ENCODE peak calls at places on chromosomes 3 and 15, in seven cellular contexts. L, W, B, U, E, R and F are unnamed samples.

GRCh38 chr15:100651253-100651652 is 48.9 kb downstream of the ASB7 start:
- DNase-seq in L (no peak), W (peak), B (no peak), U (no peak), E (no peak), R (no peak), F (no peak)

GRCh38 chr15:70437882-70438331 is 325.5 kb downstream of the UACA start:
- DNase-seq in L (no peak), W (no peak), B (no peak), U (no peak), E (no peak), R (no peak), F (no peak)

GRCh38 chr15:75840659-75841058 is 2.6 kb upstream of the UBE2Q2 start:
- DNase-seq in L (no peak), W (peak), B (no peak), U (peak), E (peak), R (no peak), F (peak)

GRCh38 chr3:18575573-18575972 is 150.4 kb upstream of the SATB1 start:
- DNase-seq in L (no peak), W (no peak), B (no peak), U (no peak), E (no peak), R (no peak), F (no peak)

GRCh38 chr3:188170461-188171459 is 16.8 kb downstream of the LPP start:
- DNase-seq in L (no peak), W (no peak), B (no peak), U (no peak), E (no peak), R (no peak), F (no peak)

GRCh38 chr3:129439381-129439816 is 349 bp downstream of the MBD4 start:
- DNase-seq in L (peak), W (no peak), B (peak), U (peak), E (peak), R (no peak), F (peak)

GRCh38 chr3:161177996-161178395 is 43.1 kb upstream of the NMD3 start:
- DNase-seq in L (no peak), W (no peak), B (no peak), U (no peak), E (no peak), R (no peak), F (no peak)

GRCh38 chr15:71469393-71469792 is 341.0 kb upstream of the NR2E3 start:
- DNase-seq in L (no peak), W (peak), B (no peak), U (no peak), E (no peak), R (no peak), F (no peak)

GRCh38 chr3:65927576-65927975 is 111.1 kb downstream of the MAGI1 start:
- DNase-seq in L (no peak), W (peak), B (no peak), U (no peak), E (no peak), R (no peak), F (no peak)

GRCh38 chr3:17955411-17955810 is 213.0 kb upstream of the TBC1D5 start:
- DNase-seq in L (no peak), W (no peak), B (no peak), U (no peak), E (no peak), R (no peak), F (no peak)

GRCh38 chr15:45399381-45400212 is 21.3 kb upstream of the GATM start:
- DNase-seq in L (no peak), W (peak), B (no peak), U (no peak), E (no peak), R (no peak), F (no peak)

GRCh38 chr15:67902579-67902979 is 62.7 kb upstream of the RNU6-1 start:
- DNase-seq in L (no peak), W (no peak), B (no peak), U (no peak), E (no peak), R (peak), F (no peak)

GRCh38 chr3:134008630-134009156 is 21.0 kb downstream of the SLCO2A1 start:
- DNase-seq in L (no peak), W (peak), B (no peak), U (no peak), E (no peak), R (no peak), F (no peak)

GRCh38 chr3:157573281-157573680 is 70.1 kb upstream of the VEPH1 start:
- DNase-seq in L (no peak), W (no peak), B (no peak), U (no peak), E (no peak), R (no peak), F (no peak)

GRCh38 chr3:21750291-21750690 is 719 bp downstream of the ZNF385D start:
- DNase-seq in L (no peak), W (peak), B (no peak), U (no peak), E (peak), R (no peak), F (no peak)

GRCh38 chr3:136255672-136256406 is 5.7 kb downstream of the PCCB start:
- DNase-seq in L (no peak), W (no peak), B (no peak), U (no peak), E (no peak), R (no peak), F (no peak)

GRCh38 chr3:51982352-51982837 is 940 bp upstream of the ACY1 start:
- DNase-seq in L (peak), W (no peak), B (no peak), U (no peak), E (no peak), R (no peak), F (peak)

GRCh38 chr3:141960731-141961130 is 84.3 kb downstream of the ATP1B3 start:
- DNase-seq in L (no peak), W (peak), B (no peak), U (no peak), E (no peak), R (no peak), F (no peak)

GRCh38 chr15:39426552-39427532 is 154.0 kb upstream of the THBS1 start:
- DNase-seq in L (peak), W (peak), B (peak), U (peak), E (peak), R (peak), F (no peak)

GRCh38 chr15:24752354-24752753 is 76.8 kb downstream of the NPAP1 start:
- DNase-seq in L (no peak), W (no peak), B (no peak), U (no peak), E (no peak), R (no peak), F (no peak)

GRCh38 chr15:70772402-70772801 is 9.0 kb upstream of the UACA start:
- DNase-seq in L (no peak), W (peak), B (no peak), U (no peak), E (no peak), R (no peak), F (no peak)

GRCh38 chr3:51944541-51945021 is 2.4 kb downstream of the PARP3 start:
- DNase-seq in L (no peak), W (no peak), B (no peak), U (no peak), E (no peak), R (no peak), F (no peak)

GRCh38 chr3:172972717-172973116 is 168.3 kb downstream of the SPATA16 start:
- DNase-seq in L (no peak), W (no peak), B (no peak), U (no peak), E (no peak), R (no peak), F (no peak)

GRCh38 chr3:128618398-128618726 is 32.3 kb downstream of the RPN1 start:
- DNase-seq in L (no peak), W (no peak), B (no peak), U (no peak), E (no peak), R (no peak), F (no peak)

GRCh38 chr3:70618151-70618550 is 305.7 kb upstream of the MDFIC2 start:
- DNase-seq in L (no peak), W (no peak), B (no peak), U (no peak), E (no peak), R (no peak), F (no peak)

DNA sequence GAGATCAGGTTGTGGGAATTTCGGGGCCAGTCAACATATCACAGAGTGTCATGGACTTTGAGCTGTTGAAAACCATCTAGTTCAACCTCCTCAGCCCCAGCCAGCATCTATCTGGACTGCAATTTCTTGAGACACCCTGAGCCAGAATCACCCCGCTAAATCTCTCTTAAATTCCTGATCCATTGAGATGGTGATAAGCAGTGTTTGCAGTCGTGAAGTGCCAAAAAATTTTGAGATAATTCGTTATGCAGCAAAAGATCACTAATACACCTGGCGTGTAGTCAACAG is 29.3 kb downstream of the TMED3 start:
- DNase-seq in L (no peak), W (no peak), B (no peak), U (no peak), E (no peak), R (no peak), F (no peak)
- TF ChIP-seq POLR2A in L (no peak), W (no peak), B (no peak), U (no peak), E (no peak), R (no peak), F (no peak)

DNA sequence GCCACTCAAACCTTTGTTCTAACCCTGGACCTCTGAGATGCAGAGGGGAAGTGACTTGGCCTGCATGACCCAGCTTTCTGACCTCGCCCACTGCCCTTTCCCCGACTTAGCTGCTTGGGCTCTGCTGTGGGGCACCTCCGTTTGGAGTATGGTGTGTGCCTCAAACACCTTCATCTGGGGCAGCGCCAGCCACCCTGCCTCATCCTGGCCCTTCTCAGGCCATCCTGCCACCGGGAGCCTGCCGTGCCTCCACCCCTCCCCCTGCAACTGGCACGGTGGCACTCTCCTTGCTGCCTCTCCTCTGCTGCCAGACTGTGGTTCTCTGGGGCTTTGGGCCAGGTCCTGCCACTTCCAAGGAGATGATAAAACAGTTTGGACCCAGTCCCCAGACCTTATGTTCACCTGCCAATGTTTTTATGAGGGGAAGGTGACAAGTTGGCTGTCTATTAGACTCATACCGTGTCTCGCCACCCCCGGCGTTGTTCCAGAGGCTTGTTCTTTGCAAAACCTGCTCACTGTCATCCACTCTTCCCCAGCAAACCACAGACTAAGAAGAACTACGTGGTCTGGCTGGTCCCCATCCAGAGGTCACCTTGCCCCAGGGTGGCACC is 32.2 kb downstream of the SLC6A6 start:
- DNase-seq in L (no peak), W (no peak), B (no peak), U (peak), E (no peak), R (no peak), F (peak)
- H3K27ac ChIP-seq in L (no peak), W (no peak), B (peak), U (peak), E (no peak), R (no peak), F (peak)

GRCh38 chr3:69451594-69451993 is 65.7 kb upstream of the FRMD4B start:
- DNase-seq in L (no peak), W (no peak), B (no peak), U (no peak), E (no peak), R (no peak), F (no peak)

GRCh38 chr3:69454204-69454787 is 68.4 kb upstream of the FRMD4B start:
- DNase-seq in L (no peak), W (no peak), B (no peak), U (no peak), E (no peak), R (no peak), F (no peak)

GRCh38 chr3:69446402-69447072 is 60.6 kb upstream of the FRMD4B start:
- DNase-seq in L (no peak), W (no peak), B (no peak), U (no peak), E (no peak), R (no peak), F (no peak)

GRCh38 chr3:69452295-69452694 is 66.4 kb upstream of the FRMD4B start:
- DNase-seq in L (no peak), W (no peak), B (no peak), U (no peak), E (no peak), R (no peak), F (no peak)
- TF ChIP-seq POLR2A in L (no peak), W (no peak), B (no peak), U (no peak), E (no peak), R (no peak), F (no peak)

GRCh38 chr15:69402816-69403215 is 11.3 kb upstream of the KIF23 start:
- DNase-seq in L (no peak), W (no peak), B (no peak), U (no peak), E (no peak), R (no peak), F (no peak)
- H3K27ac ChIP-seq in L (no peak), W (no peak), B (no peak), U (no peak), E (no peak), R (no peak), F (no peak)

DNA sequence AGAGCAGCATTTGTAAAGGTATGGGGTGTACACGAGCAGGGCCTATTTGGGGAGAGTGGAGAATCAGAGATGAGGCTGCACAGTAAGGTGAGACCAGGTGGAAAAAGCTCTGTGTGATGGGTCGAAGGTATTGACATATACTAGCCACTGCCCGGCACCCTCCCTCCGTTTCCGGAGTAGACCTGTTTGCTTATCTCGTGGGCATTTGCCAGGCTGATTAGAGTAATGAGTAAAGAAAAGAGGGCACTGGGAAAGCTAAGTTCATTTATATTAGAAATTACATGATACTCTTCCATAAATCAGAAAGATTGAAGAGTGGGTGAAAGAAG is 46.2 kb upstream of the ATG7 start:
- DNase-seq in L (no peak), W (no peak), B (no peak), U (no peak), E (no peak), R (no peak), F (no peak)
- TF ChIP-seq POLR2A in L (no peak), W (no peak), B (no peak), U (no peak), E (no peak), R (no peak), F (no peak)

GRCh38 chr3:177361042-177361938 is 164.0 kb upstream of the TBL1XR1 start:
- DNase-seq in L (no peak), W (no peak), B (no peak), U (peak), E (no peak), R (no peak), F (peak)
- H3K27ac ChIP-seq in L (peak), W (no peak), B (peak), U (peak), E (peak), R (peak), F (peak)

DNA sequence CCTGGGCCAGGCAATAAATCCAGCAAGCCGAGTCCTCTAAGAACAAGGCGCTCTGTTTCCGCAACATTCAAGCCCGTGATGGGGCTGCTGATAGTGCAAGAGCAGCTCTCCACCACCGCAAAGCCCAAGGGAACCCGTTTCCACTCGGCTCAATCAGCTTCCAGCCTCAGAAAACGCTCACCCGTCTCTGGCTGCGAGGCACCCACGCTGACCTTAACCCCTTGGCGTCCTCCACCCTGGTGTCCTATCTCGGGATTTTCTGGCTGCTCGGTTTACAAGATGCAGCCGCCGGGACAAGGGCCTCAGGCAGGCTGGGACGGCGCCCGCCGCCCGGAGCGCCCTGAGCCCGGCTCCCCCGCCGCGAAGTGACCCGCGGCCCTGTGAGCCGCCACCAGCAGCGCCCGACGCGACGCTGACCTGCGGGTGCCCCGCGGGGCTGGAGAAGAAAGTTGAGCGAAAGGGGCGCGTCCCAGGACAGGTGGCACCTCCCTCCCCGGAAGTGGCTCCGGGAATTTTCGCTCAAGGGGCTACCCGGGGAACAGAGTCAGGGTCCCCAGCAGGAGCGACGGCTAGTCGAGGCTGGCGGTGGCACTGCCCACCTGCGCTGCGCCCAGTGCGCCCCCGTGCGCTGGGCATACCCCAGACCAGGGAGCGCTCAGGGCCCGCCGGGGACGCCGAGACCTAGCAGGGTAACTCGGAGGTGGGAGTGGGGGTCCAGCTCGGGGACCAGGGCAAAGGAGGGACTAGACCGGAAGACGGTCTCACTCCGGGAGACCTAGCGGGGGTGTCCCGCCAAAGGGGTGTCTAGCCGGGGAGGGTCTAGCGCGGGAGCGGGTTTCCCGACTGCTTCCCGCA is 18.1 kb downstream of the SPATA12 start:
- DNase-seq in L (peak), W (peak), B (peak), U (peak), E (peak), R (no peak), F (peak)
- TF ChIP-seq POLR2A in L (no peak), W (no peak), B (peak), U (no peak), E (no peak), R (no peak), F (peak)

GRCh38 chr15:77180757-77181156 is 109.8 kb upstream of the TSPAN3 start:
- DNase-seq in L (no peak), W (peak), B (no peak), U (no peak), E (no peak), R (no peak), F (no peak)

GRCh38 chr15:77181305-77182074 is 110.6 kb upstream of the TSPAN3 start:
- DNase-seq in L (no peak), W (no peak), B (no peak), U (no peak), E (no peak), R (peak), F (no peak)

GRCh38 chr15:77180270-77180669 is 109.4 kb upstream of the TSPAN3 start:
- DNase-seq in L (no peak), W (no peak), B (no peak), U (no peak), E (no peak), R (no peak), F (no peak)

GRCh38 chr15:77185242-77185785 is 114.4 kb upstream of the TSPAN3 start:
- DNase-seq in L (no peak), W (no peak), B (no peak), U (no peak), E (no peak), R (no peak), F (no peak)

GRCh38 chr15:77183066-77183465 is 112.2 kb upstream of the TSPAN3 start:
- DNase-seq in L (no peak), W (no peak), B (no peak), U (no peak), E (no peak), R (no peak), F (no peak)
- H3K27ac ChIP-seq in L (no peak), W (no peak), B (no peak), U (no peak), E (no peak), R (peak), F (no peak)

DNA sequence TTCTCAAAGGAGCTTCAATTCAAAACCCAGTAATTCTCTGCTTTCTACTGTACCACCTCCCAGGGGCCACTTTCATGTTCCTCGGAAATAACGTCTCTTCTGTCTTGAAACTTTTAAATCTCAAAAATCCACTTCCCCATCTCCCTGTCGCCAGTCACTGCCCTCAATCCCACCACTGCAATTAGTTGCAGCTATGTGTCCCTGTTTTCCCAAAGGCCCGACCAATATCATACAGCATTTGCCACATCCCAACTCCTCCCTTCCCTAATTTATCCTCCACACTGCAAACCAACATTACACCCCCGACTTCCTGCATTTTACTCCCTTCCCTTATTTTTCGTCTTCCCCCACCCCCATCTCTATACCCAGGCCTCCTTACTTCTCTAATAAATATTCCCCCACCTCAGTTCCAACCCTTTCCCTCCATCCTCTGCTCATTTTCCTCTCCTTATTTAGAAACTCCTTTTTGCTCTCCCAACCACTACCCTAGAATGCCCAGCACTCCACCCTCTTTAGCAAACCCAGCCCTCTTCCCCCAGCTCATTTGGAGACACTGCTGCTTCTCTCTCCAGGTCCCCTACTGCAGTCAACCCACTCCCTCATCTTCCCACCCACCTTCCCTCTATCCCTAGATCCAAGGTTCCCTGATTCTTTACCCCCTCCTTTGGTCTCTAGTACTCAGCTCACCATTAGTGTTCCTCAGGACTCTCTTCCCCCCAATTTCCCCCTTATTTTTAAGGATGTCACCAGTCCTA is 1.1 kb downstream of the NPTN start:
- DNase-seq in L (no peak), W (peak), B (peak), U (peak), E (peak), R (no peak), F (peak)
- TF ChIP-seq POLR2A in L (no peak), W (peak), B (peak), U (no peak), E (no peak), R (no peak), F (no peak)

DNA sequence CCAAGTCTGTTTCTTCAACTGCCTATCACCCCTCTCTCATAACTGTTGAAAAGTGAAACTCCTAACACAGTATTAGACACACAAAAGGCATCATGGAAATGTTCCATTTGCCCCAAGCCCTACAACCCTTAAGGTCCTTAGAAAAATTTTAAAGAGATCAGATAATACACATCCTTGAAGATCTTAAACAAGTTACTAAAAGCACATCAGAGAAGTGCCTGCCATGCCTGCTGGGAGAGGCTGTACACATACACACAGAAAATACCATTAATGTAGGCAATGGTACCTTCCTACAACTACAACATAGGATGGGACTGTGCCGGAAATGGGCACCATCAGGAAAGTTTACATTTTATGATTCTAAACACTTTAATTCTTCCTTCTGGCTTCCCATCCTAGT is 3.3 kb downstream of the ADAM10 start:
- DNase-seq in L (no peak), W (no peak), B (no peak), U (no peak), E (no peak), R (no peak), F (no peak)
- H3K27ac ChIP-seq in L (no peak), W (no peak), B (no peak), U (no peak), E (no peak), R (no peak), F (no peak)